ENCODE peak calls at places on chromosomes 2 and 18, in seven cellular contexts. W is AG08395; B is EL; L is body of pancreas; U is Right ventricle myocardium superior; O is stimulated activated CD4-positive, alpha-beta T cell treated with anti-CD3 and anti-CD28 coated beads, Interleukin-2, amount 100 ng/mL, for 48 hours; F is colonic mucosa. X is an unnamed sample.

GRCh38 chr2:133382561-133382960 is 185.7 kb downstream of the NCKAP5 start:
- DNase-seq in W (no peak), B (no peak), L (no peak), U (no peak), O (no peak), F (no peak), X (no peak)

GRCh38 chr2:236241181-236242056 is 22.8 kb downstream of the ASB18 start:
- DNase-seq in W (peak; percentile 41), B (no peak), L (no peak), U (no peak), O (no peak), F (no peak), X (no peak)

GRCh38 chr18:23317975-23318675 is 135.0 kb upstream of the RIOK3 start:
- DNase-seq in W (peak; percentile 69), B (peak; percentile 78), L (no peak), U (no peak), O (no peak), F (no peak), X (no peak)

GRCh38 chr18:70454705-70455322 is 166.0 kb downstream of the SOCS6 start:
- DNase-seq in W (peak; percentile 73), B (peak; percentile 69), L (peak; percentile 34), U (no peak), O (peak; percentile 24), F (peak; percentile 59), X (peak; percentile 75)

GRCh38 chr2:61178603-61179545 is 16.9 kb downstream of the C2orf74 start:
- DNase-seq in W (no peak), B (peak; percentile 30), L (peak; percentile 30), U (peak; percentile 47), O (peak; percentile 21), F (peak; percentile 27), X (peak; percentile 64)

GRCh38 chr18:13137939-13138821 is 80.4 kb upstream of the LDLRAD4 start:
- DNase-seq in W (peak; percentile 65), B (peak; percentile 17), L (peak; percentile 37), U (peak; percentile 70), O (peak; percentile 37), F (peak; percentile 90), X (peak; percentile 70)

GRCh38 chr18:76687271-76688006 is 134.9 kb upstream of the ZNF236 start:
- DNase-seq in W (no peak), B (no peak), L (no peak), U (no peak), O (no peak), F (no peak), X (no peak)

GRCh38 chr2:180679693-180680092 is 300.7 kb upstream of the UBE2E3 start:
- DNase-seq in W (no peak), B (no peak), L (no peak), U (no peak), O (no peak), F (no peak), X (no peak)

GRCh38 chr2:182852090-182852489 is 14.3 kb downstream of the FRZB start:
- DNase-seq in W (no peak), B (peak; percentile 48), L (peak; percentile 16), U (no peak), O (no peak), F (no peak), X (no peak)

X was measured in GM12865.